ENCODE peak calls at places on chromosomes 5 and 9, in four cellular contexts. One of them, this sample, is unnamed.

GRCh38 chr9:108015690-108016089 is 526.1 kb upstream of the KLF4 start:
- DNase-seq in fibroblast of mammary gland: no peak
- DNase-seq in heart left ventricle: no peak
- DNase-seq in MM.1S: no peak
- DNase-seq in this sample: no peak

GRCh38 chr9:19269582-19269981 is 39.1 kb downstream of the DENND4C start:
- DNase-seq in fibroblast of mammary gland: no peak
- DNase-seq in heart left ventricle: no peak
- DNase-seq in MM.1S: no peak
- DNase-seq in this sample: no peak

GRCh38 chr5:139577689-139578347 is 16.7 kb downstream of the UBE2D2 start:
- DNase-seq in fibroblast of mammary gland: no peak
- DNase-seq in heart left ventricle: no peak
- DNase-seq in MM.1S: no peak
- DNase-seq in this sample: no peak

GRCh38 chr5:31232273-31232888 is 38.9 kb downstream of the CDH6 start:
- DNase-seq in fibroblast of mammary gland: peak; percentile 54
- DNase-seq in heart left ventricle: no peak
- DNase-seq in MM.1S: peak; percentile 72
- DNase-seq in this sample: no peak

GRCh38 chr9:27483576-27483975 is 40.5 kb upstream of the IFNK start:
- DNase-seq in fibroblast of mammary gland: no peak
- DNase-seq in heart left ventricle: no peak
- DNase-seq in MM.1S: no peak
- DNase-seq in this sample: no peak

GRCh38 chr9:126485662-126486061 is 128.1 kb upstream of the LMX1B start:
- DNase-seq in fibroblast of mammary gland: no peak
- DNase-seq in heart left ventricle: no peak
- DNase-seq in MM.1S: no peak
- DNase-seq in this sample: no peak

GRCh38 chr5:74433255-74434123 is 207.0 kb downstream of the ENC1 start:
- DNase-seq in fibroblast of mammary gland: peak; percentile 15
- DNase-seq in heart left ventricle: no peak
- DNase-seq in MM.1S: peak; percentile 66
- DNase-seq in this sample: no peak

GRCh38 chr5:115349001-115349817 is 52.8 kb upstream of the CCDC112 start:
- DNase-seq in fibroblast of mammary gland: peak; percentile 96
- DNase-seq in heart left ventricle: no peak
- DNase-seq in MM.1S: no peak
- DNase-seq in this sample: no peak

GRCh38 chr5:131639148-131639547 is 4.1 kb upstream of the RAPGEF6 start:
- DNase-seq in fibroblast of mammary gland: no peak
- DNase-seq in heart left ventricle: no peak
- DNase-seq in MM.1S: no peak
- DNase-seq in this sample: no peak

GRCh38 chr5:133825631-133826289 is 142.7 kb downstream of the C5orf15 start:
- DNase-seq in fibroblast of mammary gland: no peak
- DNase-seq in heart left ventricle: peak; percentile 68
- DNase-seq in MM.1S: peak; percentile 79
- DNase-seq in this sample: no peak

GRCh38 chr9:117622347-117622746 is 81.9 kb upstream of the TLR4 start:
- DNase-seq in fibroblast of mammary gland: no peak
- DNase-seq in heart left ventricle: no peak
- DNase-seq in MM.1S: no peak
- DNase-seq in this sample: no peak

GRCh38 chr5:139964994-139965565 is 78.0 kb downstream of the NRG2 start:
- DNase-seq in fibroblast of mammary gland: no peak
- DNase-seq in heart left ventricle: no peak
- DNase-seq in MM.1S: no peak
- DNase-seq in this sample: no peak

GRCh38 chr5:7881816-7882215 is 12.9 kb downstream of the MTRR start:
- DNase-seq in fibroblast of mammary gland: no peak
- DNase-seq in heart left ventricle: no peak
- DNase-seq in MM.1S: no peak
- DNase-seq in this sample: peak; percentile 65

GRCh38 chr9:127754099-127754760 is 19.1 kb upstream of the TOR2A start:
- DNase-seq in fibroblast of mammary gland: no peak
- DNase-seq in heart left ventricle: no peak
- DNase-seq in MM.1S: no peak
- DNase-seq in this sample: peak; percentile 72

GRCh38 chr9:69580582-69580945 is 91.6 kb downstream of the APBA1 start:
- DNase-seq in fibroblast of mammary gland: no peak
- DNase-seq in heart left ventricle: no peak
- DNase-seq in MM.1S: peak; percentile 82
- DNase-seq in this sample: no peak

GRCh38 chr5:131303537-131303936 is 39.7 kb downstream of the CDC42SE2 start:
- DNase-seq in fibroblast of mammary gland: peak; percentile 77
- DNase-seq in heart left ventricle: no peak
- DNase-seq in MM.1S: no peak
- DNase-seq in this sample: no peak

GRCh38 chr5:31854625-31855526 is 215.9 kb downstream of the PDZD2 start:
- DNase-seq in fibroblast of mammary gland: no peak
- DNase-seq in heart left ventricle: peak; percentile 78
- DNase-seq in MM.1S: no peak
- DNase-seq in this sample: peak; percentile 75

GRCh38 chr5:76718880-76719279 is 3.0 kb downstream of the F2R start:
- DNase-seq in fibroblast of mammary gland: no peak
- DNase-seq in heart left ventricle: no peak
- DNase-seq in MM.1S: no peak
- DNase-seq in this sample: no peak

GRCh38 chr9:5326893-5327548 is 12.7 kb downstream of the RLN1 start:
- DNase-seq in fibroblast of mammary gland: no peak
- DNase-seq in heart left ventricle: no peak
- DNase-seq in MM.1S: no peak
- DNase-seq in this sample: no peak

GRCh38 chr9:106062252-106062651 is 367.9 kb downstream of the TMEM38B start:
- DNase-seq in fibroblast of mammary gland: no peak
- DNase-seq in heart left ventricle: no peak
- DNase-seq in MM.1S: no peak
- DNase-seq in this sample: no peak

GRCh38 chr5:119378075-119378699 is 22.4 kb downstream of the TNFAIP8 start:
- DNase-seq in fibroblast of mammary gland: no peak
- DNase-seq in heart left ventricle: no peak
- DNase-seq in MM.1S: no peak
- DNase-seq in this sample: no peak

GRCh38 chr9:133528887-133529262 is 4.1 kb upstream of the MYMK start:
- DNase-seq in fibroblast of mammary gland: no peak
- DNase-seq in heart left ventricle: no peak
- DNase-seq in MM.1S: no peak
- DNase-seq in this sample: no peak

GRCh38 chr9:73230257-73230656 is 78.6 kb downstream of the ANXA1 start:
- DNase-seq in fibroblast of mammary gland: no peak
- DNase-seq in heart left ventricle: no peak
- DNase-seq in MM.1S: no peak
- DNase-seq in this sample: no peak

GRCh38 chr5:54309751-54310432 is 481 bp downstream of the ARL15 start:
- DNase-seq in fibroblast of mammary gland: no peak
- DNase-seq in heart left ventricle: peak; percentile 76
- DNase-seq in MM.1S: peak; percentile 41
- DNase-seq in this sample: peak; percentile 16

GRCh38 chr5:53424691-53425597 is 55.5 kb upstream of the FST start:
- DNase-seq in fibroblast of mammary gland: peak; percentile 56
- DNase-seq in heart left ventricle: no peak
- DNase-seq in MM.1S: no peak
- DNase-seq in this sample: no peak

GRCh38 chr5:152642880-152643279 is 237.8 kb upstream of the NMUR2 start:
- DNase-seq in fibroblast of mammary gland: no peak
- DNase-seq in heart left ventricle: no peak
- DNase-seq in MM.1S: no peak
- DNase-seq in this sample: no peak

GRCh38 chr9:87861332-87861731 is 21.3 kb upstream of the SPATA31E1 start:
- DNase-seq in fibroblast of mammary gland: no peak
- DNase-seq in heart left ventricle: no peak
- DNase-seq in MM.1S: no peak
- DNase-seq in this sample: no peak

GRCh38 chr5:23316060-23316591 is 191.3 kb upstream of the PRDM9 start:
- DNase-seq in fibroblast of mammary gland: peak; percentile 7
- DNase-seq in heart left ventricle: no peak
- DNase-seq in MM.1S: no peak
- DNase-seq in this sample: no peak

GRCh38 chr5:132476853-132477729 is 13.5 kb downstream of the IRF1 start:
- DNase-seq in fibroblast of mammary gland: no peak
- DNase-seq in heart left ventricle: peak; percentile 51
- DNase-seq in MM.1S: no peak
- DNase-seq in this sample: peak; percentile 26

GRCh38 chr5:142432369-142432863 is 107.6 kb upstream of the SPRY4 start:
- DNase-seq in fibroblast of mammary gland: no peak
- DNase-seq in heart left ventricle: peak; percentile 61
- DNase-seq in MM.1S: no peak
- DNase-seq in this sample: no peak

GRCh38 chr5:7705736-7706135 is 145.2 kb downstream of the CFAP90 start:
- DNase-seq in fibroblast of mammary gland: no peak
- DNase-seq in heart left ventricle: no peak
- DNase-seq in MM.1S: no peak
- DNase-seq in this sample: no peak

GRCh38 chr5:139806111-139806510 is 10.5 kb downstream of the PSD2 start:
- DNase-seq in fibroblast of mammary gland: no peak
- DNase-seq in heart left ventricle: peak; percentile 16
- DNase-seq in MM.1S: no peak
- DNase-seq in this sample: peak; percentile 60

GRCh38 chr9:135474915-135475314 is 4.7 kb upstream of the PPP1R26 start:
- DNase-seq in fibroblast of mammary gland: no peak
- DNase-seq in heart left ventricle: no peak
- DNase-seq in MM.1S: peak; percentile 35
- DNase-seq in this sample: peak; percentile 53

GRCh38 chr5:68423154-68423811 is 207.7 kb downstream of the PIK3R1 start:
- DNase-seq in fibroblast of mammary gland: no peak
- DNase-seq in heart left ventricle: no peak
- DNase-seq in MM.1S: no peak
- DNase-seq in this sample: no peak

GRCh38 chr9:93003552-93004407 is 54.7 kb upstream of the SUSD3 start:
- DNase-seq in fibroblast of mammary gland: peak; percentile 48
- DNase-seq in heart left ventricle: no peak
- DNase-seq in MM.1S: peak; percentile 66
- DNase-seq in this sample: peak; percentile 40

GRCh38 chr5:179385892-179386291 is 40.6 kb upstream of the ADAMTS2 start:
- DNase-seq in fibroblast of mammary gland: peak; percentile 29
- DNase-seq in heart left ventricle: peak; percentile 11
- DNase-seq in MM.1S: no peak
- DNase-seq in this sample: no peak

GRCh38 chr9:129597355-129598088 is 23.4 kb downstream of the C9orf50 start:
- DNase-seq in fibroblast of mammary gland: peak; percentile 68
- DNase-seq in heart left ventricle: peak; percentile 83
- DNase-seq in MM.1S: no peak
- DNase-seq in this sample: no peak

GRCh38 chr5:66538531-66538930 is 57.7 kb upstream of the MAST4 start:
- DNase-seq in fibroblast of mammary gland: no peak
- DNase-seq in heart left ventricle: no peak
- DNase-seq in MM.1S: no peak
- DNase-seq in this sample: no peak

GRCh38 chr9:98848450-98849149 is 41.1 kb downstream of the GALNT12 start:
- DNase-seq in fibroblast of mammary gland: peak; percentile 88
- DNase-seq in heart left ventricle: peak; percentile 95
- DNase-seq in MM.1S: peak; percentile 68
- DNase-seq in this sample: peak; percentile 94
- H3K4me3 ChIP-seq in fibroblast of mammary gland: no peak overlapping the region
- H3K4me3 ChIP-seq in heart left ventricle: no peak overlapping the region
- H3K4me3 ChIP-seq in MM.1S: no peak overlapping the region
- H3K4me3 ChIP-seq in this sample: peak overlapping the region; percentile 46

GRCh38 chr5:10857333-10857723 is 96.3 kb upstream of the DAP start:
- DNase-seq in fibroblast of mammary gland: no peak
- DNase-seq in heart left ventricle: no peak
- DNase-seq in MM.1S: no peak
- DNase-seq in this sample: peak; percentile 56

GRCh38 chr5:10858307-10858706 is 97.3 kb upstream of the DAP start:
- DNase-seq in fibroblast of mammary gland: no peak
- DNase-seq in heart left ventricle: no peak
- DNase-seq in MM.1S: no peak
- DNase-seq in this sample: no peak

GRCh38 chr5:10854526-10855277 is 93.7 kb upstream of the DAP start:
- DNase-seq in fibroblast of mammary gland: peak; percentile 24
- DNase-seq in heart left ventricle: no peak
- DNase-seq in MM.1S: no peak
- DNase-seq in this sample: no peak

GRCh38 chr5:10856071-10856470 is 95.0 kb upstream of the DAP start:
- DNase-seq in fibroblast of mammary gland: no peak
- DNase-seq in heart left ventricle: no peak
- DNase-seq in MM.1S: no peak
- DNase-seq in this sample: no peak

DNA sequence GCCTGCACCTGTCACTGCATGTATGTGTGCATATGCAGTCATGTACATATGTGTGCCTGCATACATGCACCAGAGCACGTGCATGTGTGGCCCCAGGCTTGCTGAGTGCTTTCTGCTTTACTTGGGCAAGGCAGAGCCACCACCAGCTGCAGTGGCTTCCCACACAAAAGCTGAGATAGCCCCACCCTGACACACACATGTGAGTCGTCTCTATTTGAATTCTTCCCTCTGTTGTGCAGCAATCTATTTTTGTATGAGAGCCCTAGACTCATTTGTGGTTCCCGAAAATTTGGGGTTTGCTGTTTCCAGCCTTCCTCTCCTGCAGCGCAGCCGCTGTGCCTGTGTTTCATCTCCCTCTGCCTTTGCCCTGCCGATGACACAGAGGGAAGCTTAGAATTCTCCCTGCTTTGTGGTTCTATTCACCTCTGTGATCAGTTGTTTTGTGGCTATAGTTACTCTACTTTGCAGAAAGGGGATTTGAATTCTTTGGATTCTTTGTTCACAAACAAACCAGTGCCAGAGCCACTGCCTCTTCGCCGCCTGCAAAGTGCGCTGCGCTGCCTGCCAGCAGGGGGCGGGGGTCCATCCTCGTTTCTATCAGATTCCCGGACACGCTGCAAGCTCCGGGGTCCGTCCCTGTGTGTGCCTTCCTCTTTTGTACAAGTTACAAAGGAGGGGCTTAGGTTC is 95.8 kb upstream of the DAP start:
- DNase-seq in fibroblast of mammary gland: peak; percentile 25
- DNase-seq in heart left ventricle: peak; percentile 70
- DNase-seq in MM.1S: no peak
- DNase-seq in this sample: peak; percentile 68
- H3K4me3 ChIP-seq in fibroblast of mammary gland: no peak overlapping the region
- H3K4me3 ChIP-seq in heart left ventricle: no peak overlapping the region
- H3K4me3 ChIP-seq in MM.1S: no peak overlapping the region
- H3K4me3 ChIP-seq in this sample: peak overlapping the region; percentile 44

GRCh38 chr5:18238321-18238720 is 604.1 kb downstream of the TAF11L14 start:
- DNase-seq in fibroblast of mammary gland: no peak
- DNase-seq in heart left ventricle: no peak
- DNase-seq in MM.1S: no peak
- DNase-seq in this sample: no peak
- H3K4me3 ChIP-seq in fibroblast of mammary gland: no peak overlapping the region
- H3K4me3 ChIP-seq in heart left ventricle: no peak overlapping the region
- H3K4me3 ChIP-seq in MM.1S: no peak overlapping the region
- H3K4me3 ChIP-seq in this sample: no peak overlapping the region

GRCh38 chr5:50725800-50726474 is 59.5 kb downstream of the PARP8 start:
- DNase-seq in fibroblast of mammary gland: no peak
- DNase-seq in heart left ventricle: no peak
- DNase-seq in MM.1S: no peak
- DNase-seq in this sample: no peak
- H3K4me3 ChIP-seq in fibroblast of mammary gland: no peak overlapping the region
- H3K4me3 ChIP-seq in heart left ventricle: no peak overlapping the region
- H3K4me3 ChIP-seq in MM.1S: no peak overlapping the region
- H3K4me3 ChIP-seq in this sample: no peak overlapping the region

This sample was measured in dorsolateral prefrontal cortex.